ENCODE peak calls at places on chromosomes 5 and 9, in four cellular contexts. Y is gastrocnemius medialis; M is CD8-positive, alpha-beta T cell; U is mucosa of descending colon. J is an unnamed sample. For H3K9me3, the result is how much of the 10 kb centered on the place peaks cover.

GRCh38 chr5:9149988-9150387 is 395.9 kb downstream of the SEMA5A start:
- DNase-seq in U (no peak), Y (no peak), M (no peak), J (no peak)

GRCh38 chr9:76557674-76558073 is 98.7 kb downstream of the GCNT1 start:
- DNase-seq in U (no peak), Y (no peak), M (no peak), J (no peak)

GRCh38 chr5:156020650-156021049 is 306.3 kb upstream of the SGCD start:
- DNase-seq in M (no peak), U (peak), Y (no peak), J (peak)

GRCh38 chr5:53965459-53965858 is 344.9 kb downstream of the ARL15 start:
- DNase-seq in M (no peak), U (no peak), Y (no peak), J (no peak)

GRCh38 chr5:131305138-131305650 is 41.3 kb downstream of the CDC42SE2 start:
- DNase-seq in U (no peak), Y (no peak), M (no peak), J (no peak)

GRCh38 chr5:143677403-143677802 is 134.6 kb upstream of the HMHB1 start:
- DNase-seq in Y (no peak), U (no peak), M (no peak), J (no peak)

GRCh38 chr9:104748359-104749031 is 1.0 kb downstream of the NIPSNAP3A start:
- DNase-seq in Y (no peak), M (no peak), U (no peak), J (no peak)

GRCh38 chr5:132215329-132215728 is 12.3 kb downstream of the P4HA2 start:
- DNase-seq in M (no peak), Y (peak), U (peak), J (peak)

GRCh38 chr9:133823189-133824105 is 85.3 kb upstream of the SARDH start:
- DNase-seq in Y (no peak), M (no peak), U (no peak), J (peak)

GRCh38 chr5:172005708-172006377 is 595 bp downstream of the FBXW11 start:
- DNase-seq in U (peak), Y (peak), M (peak), J (peak)

GRCh38 chr9:127567898-127568617 is 44.0 kb upstream of the STXBP1 start:
- DNase-seq in M (no peak), Y (no peak), U (peak), J (no peak)

GRCh38 chr5:111367081-111367480 is 142.9 kb downstream of the CAMK4 start:
- DNase-seq in M (no peak), Y (no peak), U (no peak), J (no peak)

GRCh38 chr5:141342773-141343172 is 856 bp upstream of the PCDHGA3 start:
- DNase-seq in M (no peak), Y (no peak), U (no peak), J (no peak)
- H3K9me3 ChIP-seq in M (under half), Y (under half), U (half or more), J (under half)

GRCh38 chr9:131631254-131631653 is 85.9 kb downstream of the PRRT1B start:
- DNase-seq in M (no peak), Y (no peak), U (peak), J (no peak)

GRCh38 chr9:131627846-131628820 is 82.8 kb downstream of the PRRT1B start:
- DNase-seq in M (peak), U (peak), Y (peak), J (peak)

GRCh38 chr9:131630206-131630831 is 85.0 kb downstream of the PRRT1B start:
- DNase-seq in Y (peak), M (no peak), U (peak), J (no peak)

GRCh38 chr9:131628821-131629197 is 83.5 kb downstream of the PRRT1B start:
- DNase-seq in Y (no peak), M (no peak), U (peak), J (no peak)

GRCh38 chr9:131629827-131630205 is 84.5 kb downstream of the PRRT1B start:
- DNase-seq in Y (no peak), U (no peak), M (no peak), J (no peak)
- H3K9me3 ChIP-seq in Y (under half), U (under half), M (under half), J (under half)

GRCh38 chr5:52725065-52725746 is 62.5 kb upstream of the ITGA1 start:
- DNase-seq in M (peak), Y (no peak), U (no peak), J (no peak)
- H3K9me3 ChIP-seq in M (under half), Y (under half), U (under half), J (under half)

GRCh38 chr5:72400950-72401349 is 80.8 kb downstream of the PTCD2 start:
- DNase-seq in U (no peak), M (no peak), Y (no peak), J (no peak)

GRCh38 chr5:72407078-72407477 is 86.9 kb downstream of the PTCD2 start:
- DNase-seq in U (no peak), M (no peak), Y (no peak), J (no peak)

GRCh38 chr5:72397836-72398235 is 77.7 kb downstream of the PTCD2 start:
- DNase-seq in M (no peak), Y (no peak), U (no peak), J (no peak)

GRCh38 chr5:72402959-72403628 is 82.9 kb downstream of the PTCD2 start:
- DNase-seq in M (no peak), Y (no peak), U (peak), J (no peak)

GRCh38 chr5:72402381-72402890 is 82.3 kb downstream of the PTCD2 start:
- DNase-seq in U (no peak), Y (no peak), M (no peak), J (no peak)
- H3K9me3 ChIP-seq in U (under half), Y (under half), M (under half), J (under half)

DNA sequence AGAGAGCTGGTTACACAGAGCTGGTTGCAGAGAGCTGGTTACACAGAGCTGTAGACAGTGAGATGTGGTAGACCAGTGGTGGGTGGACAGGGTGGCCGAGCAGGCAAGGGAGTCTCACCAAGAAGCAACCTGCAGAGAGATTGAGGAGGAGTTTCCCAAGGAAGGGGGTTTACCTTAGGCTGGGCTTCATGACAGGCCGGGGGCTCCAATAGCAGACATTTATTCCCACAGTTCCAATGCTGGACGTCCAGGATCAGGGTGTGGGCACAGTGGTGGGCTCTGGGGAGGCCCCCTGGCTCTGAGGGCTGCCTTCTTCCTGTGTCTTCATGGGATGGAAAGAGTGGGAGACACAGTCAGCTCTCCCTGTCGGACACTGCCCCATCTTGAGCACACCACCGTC is 386.9 kb upstream of the IRX4 start:
- DNase-seq in M (no peak), Y (no peak), U (no peak), J (no peak)
- H3K9me3 ChIP-seq in M (under half), Y (under half), U (under half), J (under half)

GRCh38 chr5:141431286-141431685 is 979 bp downstream of the PCDHGA12 start:
- DNase-seq in M (no peak), Y (no peak), U (no peak), J (no peak)
- H3K9me3 ChIP-seq in M (under half), Y (under half), U (half or more), J (under half)

GRCh38 chr5:2139478-2139877 is 256.8 kb upstream of the IRX4 start:
- DNase-seq in U (no peak), M (no peak), Y (no peak), J (no peak)

GRCh38 chr5:2143088-2143487 is 260.4 kb upstream of the IRX4 start:
- DNase-seq in Y (no peak), U (no peak), M (no peak), J (no peak)

GRCh38 chr5:2140501-2140900 is 257.8 kb upstream of the IRX4 start:
- DNase-seq in U (no peak), M (no peak), Y (no peak), J (peak)

GRCh38 chr5:2142456-2142954 is 259.8 kb upstream of the IRX4 start:
- DNase-seq in Y (no peak), U (no peak), M (no peak), J (peak)

DNA sequence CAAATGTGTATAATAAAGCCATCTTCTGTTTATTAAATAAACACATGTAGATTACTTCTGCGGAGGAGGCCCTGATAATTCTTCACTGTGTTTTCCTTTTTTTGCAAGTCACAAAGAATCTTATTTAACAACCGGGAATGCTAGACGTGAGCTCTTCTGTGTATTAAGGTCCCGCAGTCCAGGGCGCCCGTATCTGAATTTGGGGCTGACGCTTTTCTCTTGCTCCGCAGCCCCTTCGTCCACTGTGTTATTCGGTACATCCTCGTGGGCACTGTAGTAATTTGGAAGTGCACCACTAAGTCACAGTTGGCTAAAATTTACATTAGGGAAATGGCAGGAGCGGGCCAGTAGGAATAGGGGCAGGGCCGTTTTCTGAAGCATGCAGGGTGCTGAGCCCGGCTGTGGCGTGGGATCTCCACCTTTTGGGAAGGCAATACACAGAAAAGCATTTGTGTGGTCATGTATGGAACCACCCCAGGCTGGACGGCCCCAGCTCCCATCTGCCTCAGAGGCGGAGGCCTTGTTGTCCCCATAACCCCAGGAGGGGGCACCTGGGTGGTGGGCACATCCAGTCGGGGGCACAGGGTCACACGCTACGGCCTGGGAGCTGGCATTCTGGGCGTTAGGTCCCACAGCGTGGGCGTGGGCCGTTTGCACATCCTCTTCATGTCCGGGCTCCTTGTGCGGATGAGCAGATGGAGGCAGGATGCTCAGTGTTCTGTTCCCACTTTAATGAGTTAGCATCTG is 258.7 kb upstream of the IRX4 start:
- DNase-seq in M (no peak), U (no peak), Y (no peak), J (peak)
- H3K9me3 ChIP-seq in M (under half), U (under half), Y (under half), J (under half)